ENCODE peak calls at places on chromosome 1, in ten cellular contexts. One of them, this sample, is unnamed.

GRCh38 chr1:208183977-208184901 is 59.9 kb downstream of the PLXNA2 start:
- DNase-seq in GM23248: peak; percentile 97
- DNase-seq in hepatocyte: peak; percentile 85
- DNase-seq in Karpas-422: no peak
- DNase-seq in OCI-LY7: no peak
- DNase-seq in GM23338: no peak
- DNase-seq in HCT116: peak; percentile 18
- DNase-seq in PC-3: peak; percentile 99
- DNase-seq in SK-N-SH: no peak
- DNase-seq in MM.1S: no peak
- DNase-seq in this sample: peak; percentile 99

GRCh38 chr1:234893725-234894630 is 234.7 kb downstream of the TOMM20 start:
- DNase-seq in GM23248: peak; percentile 91
- DNase-seq in hepatocyte: no peak
- DNase-seq in Karpas-422: no peak
- DNase-seq in OCI-LY7: no peak
- DNase-seq in GM23338: no peak
- DNase-seq in HCT116: no peak
- DNase-seq in PC-3: peak; percentile 70
- DNase-seq in SK-N-SH: no peak
- DNase-seq in MM.1S: no peak
- DNase-seq in this sample: no peak

GRCh38 chr1:14946011-14946359 is 207.6 kb upstream of the TMEM51 start:
- DNase-seq in GM23248: no peak
- DNase-seq in hepatocyte: no peak
- DNase-seq in Karpas-422: no peak
- DNase-seq in OCI-LY7: no peak
- DNase-seq in GM23338: no peak
- DNase-seq in HCT116: no peak
- DNase-seq in PC-3: no peak
- DNase-seq in SK-N-SH: no peak
- DNase-seq in MM.1S: no peak
- DNase-seq in this sample: no peak

GRCh38 chr1:80846966-80847365 is 953.8 kb upstream of the ADGRL2 start:
- DNase-seq in GM23248: no peak
- DNase-seq in hepatocyte: no peak
- DNase-seq in Karpas-422: no peak
- DNase-seq in OCI-LY7: no peak
- DNase-seq in GM23338: no peak
- DNase-seq in HCT116: no peak
- DNase-seq in PC-3: no peak
- DNase-seq in SK-N-SH: no peak
- DNase-seq in MM.1S: no peak
- DNase-seq in this sample: no peak

GRCh38 chr1:196056966-196057365 is 551.3 kb downstream of the KCNT2 start:
- DNase-seq in GM23248: no peak
- DNase-seq in hepatocyte: no peak
- DNase-seq in Karpas-422: no peak
- DNase-seq in OCI-LY7: no peak
- DNase-seq in GM23338: peak; percentile 56
- DNase-seq in HCT116: no peak
- DNase-seq in PC-3: no peak
- DNase-seq in SK-N-SH: no peak
- DNase-seq in MM.1S: no peak
- DNase-seq in this sample: no peak

GRCh38 chr1:225926551-225927113 is 2.6 kb upstream of the PYCR2 start:
- DNase-seq in GM23248: peak; percentile 37
- DNase-seq in hepatocyte: no peak
- DNase-seq in Karpas-422: no peak
- DNase-seq in OCI-LY7: peak; percentile 36
- DNase-seq in GM23338: no peak
- DNase-seq in HCT116: no peak
- DNase-seq in PC-3: peak; percentile 32
- DNase-seq in SK-N-SH: no peak
- DNase-seq in MM.1S: no peak
- DNase-seq in this sample: no peak

GRCh38 chr1:3780901-3781300 is 8.4 kb downstream of the SMIM1 start:
- DNase-seq in GM23248: no peak
- DNase-seq in hepatocyte: no peak
- DNase-seq in Karpas-422: no peak
- DNase-seq in OCI-LY7: no peak
- DNase-seq in GM23338: no peak
- DNase-seq in HCT116: no peak
- DNase-seq in PC-3: no peak
- DNase-seq in SK-N-SH: no peak
- DNase-seq in MM.1S: no peak
- DNase-seq in this sample: no peak

GRCh38 chr1:211503542-211503941 is 11.6 kb upstream of the RD3 start:
- DNase-seq in GM23248: no peak
- DNase-seq in hepatocyte: no peak
- DNase-seq in Karpas-422: no peak
- DNase-seq in OCI-LY7: no peak
- DNase-seq in GM23338: no peak
- DNase-seq in HCT116: no peak
- DNase-seq in PC-3: no peak
- DNase-seq in SK-N-SH: no peak
- DNase-seq in MM.1S: no peak
- DNase-seq in this sample: no peak

GRCh38 chr1:236746785-236747184 is 48.3 kb upstream of the MTR start:
- DNase-seq in GM23248: no peak
- DNase-seq in hepatocyte: no peak
- DNase-seq in Karpas-422: no peak
- DNase-seq in OCI-LY7: no peak
- DNase-seq in GM23338: no peak
- DNase-seq in HCT116: no peak
- DNase-seq in PC-3: no peak
- DNase-seq in SK-N-SH: no peak
- DNase-seq in MM.1S: no peak
- DNase-seq in this sample: no peak

GRCh38 chr1:93614550-93615200 is 67.0 kb downstream of the BCAR3 start:
- DNase-seq in GM23248: no peak
- DNase-seq in hepatocyte: no peak
- DNase-seq in Karpas-422: no peak
- DNase-seq in OCI-LY7: no peak
- DNase-seq in GM23338: no peak
- DNase-seq in HCT116: no peak
- DNase-seq in PC-3: peak; percentile 76
- DNase-seq in SK-N-SH: no peak
- DNase-seq in MM.1S: no peak
- DNase-seq in this sample: no peak

GRCh38 chr1:111436726-111437125 is 9.2 kb upstream of the OVGP1 start:
- DNase-seq in GM23248: peak; percentile 41
- DNase-seq in hepatocyte: no peak
- DNase-seq in Karpas-422: no peak
- DNase-seq in OCI-LY7: no peak
- DNase-seq in GM23338: no peak
- DNase-seq in HCT116: no peak
- DNase-seq in PC-3: peak; percentile 80
- DNase-seq in SK-N-SH: no peak
- DNase-seq in MM.1S: no peak
- DNase-seq in this sample: no peak

GRCh38 chr1:240107058-240107684 is 15.5 kb downstream of the FMN2 start:
- DNase-seq in GM23248: peak; percentile 82
- DNase-seq in hepatocyte: no peak
- DNase-seq in Karpas-422: peak; percentile 44
- DNase-seq in OCI-LY7: no peak
- DNase-seq in GM23338: no peak
- DNase-seq in HCT116: no peak
- DNase-seq in PC-3: peak; percentile 74
- DNase-seq in SK-N-SH: no peak
- DNase-seq in MM.1S: no peak
- DNase-seq in this sample: no peak

GRCh38 chr1:184380468-184380867 is 6.4 kb upstream of the C1orf21 start:
- DNase-seq in GM23248: no peak
- DNase-seq in hepatocyte: no peak
- DNase-seq in Karpas-422: no peak
- DNase-seq in OCI-LY7: no peak
- DNase-seq in GM23338: no peak
- DNase-seq in HCT116: no peak
- DNase-seq in PC-3: no peak
- DNase-seq in SK-N-SH: no peak
- DNase-seq in MM.1S: peak; percentile 61
- DNase-seq in this sample: no peak

GRCh38 chr1:29453502-29454240 is 217.3 kb downstream of the PTPRU start:
- DNase-seq in GM23248: peak; percentile 62
- DNase-seq in hepatocyte: peak; percentile 63
- DNase-seq in Karpas-422: peak; percentile 81
- DNase-seq in OCI-LY7: peak; percentile 55
- DNase-seq in GM23338: peak; percentile 94
- DNase-seq in HCT116: peak; percentile 70
- DNase-seq in PC-3: peak; percentile 62
- DNase-seq in SK-N-SH: peak; percentile 74
- DNase-seq in MM.1S: peak; percentile 24
- DNase-seq in this sample: peak; percentile 49

GRCh38 chr1:7679159-7679872 is 91.8 kb upstream of the VAMP3 start:
- DNase-seq in GM23248: no peak
- DNase-seq in hepatocyte: no peak
- DNase-seq in Karpas-422: no peak
- DNase-seq in OCI-LY7: no peak
- DNase-seq in GM23338: no peak
- DNase-seq in HCT116: no peak
- DNase-seq in PC-3: no peak
- DNase-seq in SK-N-SH: no peak
- DNase-seq in MM.1S: no peak
- DNase-seq in this sample: no peak

GRCh38 chr1:53500184-53501064 is 41.2 kb downstream of the DMRTB1 start:
- DNase-seq in GM23248: no peak
- DNase-seq in hepatocyte: peak; percentile 63
- DNase-seq in Karpas-422: no peak
- DNase-seq in OCI-LY7: no peak
- DNase-seq in GM23338: no peak
- DNase-seq in HCT116: no peak
- DNase-seq in PC-3: no peak
- DNase-seq in SK-N-SH: no peak
- DNase-seq in MM.1S: no peak
- DNase-seq in this sample: no peak

GRCh38 chr1:242243472-242243871 is 244.6 kb upstream of the MAP1LC3C start:
- DNase-seq in GM23248: no peak
- DNase-seq in hepatocyte: no peak
- DNase-seq in Karpas-422: no peak
- DNase-seq in OCI-LY7: no peak
- DNase-seq in GM23338: no peak
- DNase-seq in HCT116: no peak
- DNase-seq in PC-3: no peak
- DNase-seq in SK-N-SH: no peak
- DNase-seq in MM.1S: peak; percentile 76
- DNase-seq in this sample: no peak

GRCh38 chr1:200243042-200243437 is 166.8 kb downstream of the ZNF281 start:
- DNase-seq in GM23248: peak; percentile 61
- DNase-seq in hepatocyte: peak; percentile 10
- DNase-seq in Karpas-422: no peak
- DNase-seq in OCI-LY7: no peak
- DNase-seq in GM23338: no peak
- DNase-seq in HCT116: no peak
- DNase-seq in PC-3: no peak
- DNase-seq in SK-N-SH: no peak
- DNase-seq in MM.1S: no peak
- DNase-seq in this sample: no peak

DNA sequence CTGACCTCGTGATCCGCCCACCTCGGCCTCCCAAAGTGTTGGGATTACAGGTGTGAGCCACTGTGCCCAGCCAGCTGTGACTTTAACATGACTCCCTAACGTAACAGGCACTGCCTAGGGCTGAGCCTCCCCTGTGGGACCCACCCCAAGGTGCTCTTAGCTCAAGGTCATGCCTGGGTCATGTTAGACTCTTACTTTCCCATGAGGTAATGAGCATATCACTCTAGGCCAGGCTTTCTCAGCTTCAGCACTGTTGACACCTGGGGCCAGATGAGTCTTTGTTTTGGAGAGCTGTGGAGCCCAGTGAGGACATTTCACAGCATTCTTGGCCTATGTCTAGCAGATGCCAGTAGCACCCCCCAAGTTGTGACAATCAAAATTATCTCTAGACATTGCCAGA is 4.5 kb downstream of the NECAP2 start:
- DNase-seq in GM23248: no peak
- DNase-seq in hepatocyte: no peak
- DNase-seq in Karpas-422: no peak
- DNase-seq in OCI-LY7: no peak
- DNase-seq in GM23338: no peak
- DNase-seq in HCT116: no peak
- DNase-seq in PC-3: no peak
- DNase-seq in SK-N-SH: no peak
- DNase-seq in MM.1S: no peak
- DNase-seq in this sample: no peak
- H3K36me3 ChIP-seq in GM23248: peaks cover 23% of the 10 kb centered on the region
- H3K36me3 ChIP-seq in hepatocyte: no peaks in the 10 kb centered on the region
- H3K36me3 ChIP-seq in Karpas-422: peaks cover 22% of the 10 kb centered on the region
- H3K36me3 ChIP-seq in OCI-LY7: peaks cover 63% of the 10 kb centered on the region
- H3K36me3 ChIP-seq in GM23338: peaks cover 2% of the 10 kb centered on the region
- H3K36me3 ChIP-seq in HCT116: peaks cover 37% of the 10 kb centered on the region
- H3K36me3 ChIP-seq in PC-3: peaks cover 4% of the 10 kb centered on the region
- H3K36me3 ChIP-seq in SK-N-SH: peaks cover 55% of the 10 kb centered on the region
- H3K36me3 ChIP-seq in MM.1S: peaks cover 10% of the 10 kb centered on the region
- H3K36me3 ChIP-seq in this sample: no peaks in the 10 kb centered on the region

GRCh38 chr1:176119549-176119948 is 87.5 kb downstream of the COP1 start:
- DNase-seq in GM23248: peak; percentile 51
- DNase-seq in hepatocyte: no peak
- DNase-seq in Karpas-422: peak; percentile 59
- DNase-seq in OCI-LY7: peak; percentile 49
- DNase-seq in GM23338: peak; percentile 44
- DNase-seq in HCT116: peak; percentile 6
- DNase-seq in PC-3: peak; percentile 33
- DNase-seq in SK-N-SH: no peak
- DNase-seq in MM.1S: no peak
- DNase-seq in this sample: no peak
- H3K9me2 ChIP-seq in GM23248: no peaks in the 10 kb centered on the region
- H3K9me2 ChIP-seq in hepatocyte: no peaks in the 10 kb centered on the region
- H3K9me2 ChIP-seq in Karpas-422: no peaks in the 10 kb centered on the region
- H3K9me2 ChIP-seq in OCI-LY7: no peaks in the 10 kb centered on the region
- H3K9me2 ChIP-seq in GM23338: no peaks in the 10 kb centered on the region
- H3K9me2 ChIP-seq in HCT116: no peaks in the 10 kb centered on the region
- H3K9me2 ChIP-seq in PC-3: no peaks in the 10 kb centered on the region
- H3K9me2 ChIP-seq in SK-N-SH: no peaks in the 10 kb centered on the region
- H3K9me2 ChIP-seq in MM.1S: no peaks in the 10 kb centered on the region
- H3K9me2 ChIP-seq in this sample: no peaks in the 10 kb centered on the region

GRCh38 chr1:232172556-232172955 is 457.4 kb downstream of the SIPA1L2 start:
- DNase-seq in GM23248: no peak
- DNase-seq in hepatocyte: no peak
- DNase-seq in Karpas-422: no peak
- DNase-seq in OCI-LY7: no peak
- DNase-seq in GM23338: no peak
- DNase-seq in HCT116: no peak
- DNase-seq in PC-3: no peak
- DNase-seq in SK-N-SH: no peak
- DNase-seq in MM.1S: no peak
- DNase-seq in this sample: no peak
- H3K36me3 ChIP-seq in GM23248: no peaks in the 10 kb centered on the region
- H3K36me3 ChIP-seq in hepatocyte: no peaks in the 10 kb centered on the region
- H3K36me3 ChIP-seq in Karpas-422: no peaks in the 10 kb centered on the region
- H3K36me3 ChIP-seq in OCI-LY7: no peaks in the 10 kb centered on the region
- H3K36me3 ChIP-seq in GM23338: peaks cover 2% of the 10 kb centered on the region
- H3K36me3 ChIP-seq in HCT116: no peaks in the 10 kb centered on the region
- H3K36me3 ChIP-seq in PC-3: no peaks in the 10 kb centered on the region
- H3K36me3 ChIP-seq in SK-N-SH: no peaks in the 10 kb centered on the region
- H3K36me3 ChIP-seq in MM.1S: no peaks in the 10 kb centered on the region
- H3K36me3 ChIP-seq in this sample: no peaks in the 10 kb centered on the region

DNA sequence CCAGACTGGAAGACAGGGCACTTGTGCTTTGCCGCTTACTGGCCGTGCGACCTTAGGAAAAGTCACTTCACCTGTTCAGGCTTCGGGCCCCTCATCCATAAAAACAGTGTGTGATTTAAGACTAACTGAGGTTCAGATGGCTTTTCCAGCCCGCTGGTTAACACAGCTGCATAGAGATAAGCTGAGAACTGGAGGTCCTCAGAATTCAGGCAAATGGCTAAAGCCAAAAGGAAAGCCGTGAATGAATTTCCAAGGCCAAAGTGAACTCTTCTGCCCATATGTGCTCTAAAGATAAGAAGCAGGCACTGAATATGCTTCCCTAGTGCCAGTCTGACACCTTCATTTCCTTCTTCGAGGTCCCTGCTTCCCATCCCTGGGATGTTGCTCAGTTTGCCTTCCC is 23.5 kb upstream of the SARS1 start:
- DNase-seq in GM23248: no peak
- DNase-seq in hepatocyte: no peak
- DNase-seq in Karpas-422: no peak
- DNase-seq in OCI-LY7: no peak
- DNase-seq in GM23338: no peak
- DNase-seq in HCT116: no peak
- DNase-seq in PC-3: no peak
- DNase-seq in SK-N-SH: no peak
- DNase-seq in MM.1S: no peak
- DNase-seq in this sample: no peak
- H3K9me2 ChIP-seq in GM23248: no peaks in the 10 kb centered on the region
- H3K9me2 ChIP-seq in hepatocyte: no peaks in the 10 kb centered on the region
- H3K9me2 ChIP-seq in Karpas-422: no peaks in the 10 kb centered on the region
- H3K9me2 ChIP-seq in OCI-LY7: no peaks in the 10 kb centered on the region
- H3K9me2 ChIP-seq in GM23338: no peaks in the 10 kb centered on the region
- H3K9me2 ChIP-seq in HCT116: no peaks in the 10 kb centered on the region
- H3K9me2 ChIP-seq in PC-3: no peaks in the 10 kb centered on the region
- H3K9me2 ChIP-seq in SK-N-SH: no peaks in the 10 kb centered on the region
- H3K9me2 ChIP-seq in MM.1S: no peaks in the 10 kb centered on the region
- H3K9me2 ChIP-seq in this sample: no peaks in the 10 kb centered on the region

This sample was measured in PC-9.